ENCODE peak calls at places on chromosomes 13 and 19, in five cellular contexts. N is suprapubic skin, C is stomach, L is A549, X is tibial nerve. I is an unnamed sample.
A peak's percentile ranks its signal among the peaks of the same experiment; 100 is the strongest.

GRCh38 chr13:34416833-34417425 is 525.1 kb upstream of the NBEA start:
- DNase-seq in L (no peak), C (no peak), N (no peak), X (no peak), I (peak; percentile 58)

GRCh38 chr13:34458756-34459462 is 483.2 kb upstream of the NBEA start:
- DNase-seq in X (no peak), C (no peak), L (no peak), N (no peak), I (no peak)

GRCh38 chr13:93496985-93497673 is 270.5 kb downstream of the GPC6 start:
- DNase-seq in C (no peak), N (no peak), L (no peak), X (no peak), I (no peak)

GRCh38 chr13:26423634-26424033 is 133.8 kb upstream of the WASF3 start:
- DNase-seq in N (no peak), X (no peak), L (no peak), C (no peak), I (no peak)

GRCh38 chr19:49590971-49591730 is at the start of gene PRR12:
- DNase-seq in X (no peak), L (peak; percentile 96), N (no peak), C (peak; percentile 59), I (peak; percentile 74)

GRCh38 chr19:42480335-42481095 is 37.8 kb upstream of the CXCL17 start:
- DNase-seq in L (no peak), X (no peak), C (peak; percentile 44), N (no peak), I (no peak)

GRCh38 chr13:72990883-72991282 is 67.9 kb upstream of the KLF5 start:
- DNase-seq in L (no peak), N (no peak), C (no peak), X (no peak), I (no peak)

GRCh38 chr19:28019371-28019770 is 1193.6 kb downstream of the UQCRFS1 start:
- DNase-seq in N (no peak), C (no peak), L (no peak), X (no peak), I (no peak)

GRCh38 chr13:27053902-27054595 is 117.6 kb downstream of the USP12 start:
- DNase-seq in X (no peak), C (no peak), L (no peak), N (no peak), I (no peak)

GRCh38 chr13:111373486-111373885 is 53.0 kb downstream of the TEX29 start:
- DNase-seq in L (no peak), X (no peak), N (no peak), C (no peak), I (no peak)

GRCh38 chr19:989381-990081 is 5.4 kb downstream of the WDR18 start:
- DNase-seq in C (no peak), L (no peak), N (no peak), X (no peak), I (no peak)

GRCh38 chr19:10192922-10193321 is 1.8 kb downstream of the DNMT1 start:
- DNase-seq in L (no peak), C (no peak), N (no peak), X (no peak), I (no peak)

GRCh38 chr19:28466107-28467045 is 746.6 kb downstream of the UQCRFS1 start:
- DNase-seq in N (no peak), C (peak; percentile 61), X (peak; percentile 26), L (peak; percentile 41), I (no peak)

GRCh38 chr13:26541678-26542553 is 15.6 kb upstream of the WASF3 start:
- DNase-seq in X (no peak), L (no peak), C (no peak), N (no peak), I (no peak)

GRCh38 chr13:32309812-32310706 is 5.1 kb downstream of the ZAR1L start:
- DNase-seq in C (no peak), L (peak; percentile 5), X (no peak), N (no peak), I (peak; percentile 32)

GRCh38 chr13:32838985-32839384 is 177.2 kb upstream of the KL start:
- DNase-seq in L (no peak), X (no peak), N (no peak), C (peak; percentile 43), I (no peak)

GRCh38 chr19:2095338-2095938 is 688 bp downstream of the MOB3A start:
- DNase-seq in N (no peak), C (no peak), L (no peak), X (no peak), I (peak; percentile 28)

GRCh38 chr19:13795595-13796300 is 505 bp downstream of the ZSWIM4 start:
- DNase-seq in N (no peak), X (no peak), L (peak; percentile 20), C (no peak), I (no peak)

GRCh38 chr13:113671066-113672001 is 4.3 kb downstream of the GRK1 start:
- DNase-seq in C (peak; percentile 23), X (peak; percentile 8), L (no peak), N (peak; percentile 72), I (peak; percentile 14)
- TF ChIP-seq EP300 in C (no peak), X (no peak), L (no peak), N (no peak), I (no peak)

DNA sequence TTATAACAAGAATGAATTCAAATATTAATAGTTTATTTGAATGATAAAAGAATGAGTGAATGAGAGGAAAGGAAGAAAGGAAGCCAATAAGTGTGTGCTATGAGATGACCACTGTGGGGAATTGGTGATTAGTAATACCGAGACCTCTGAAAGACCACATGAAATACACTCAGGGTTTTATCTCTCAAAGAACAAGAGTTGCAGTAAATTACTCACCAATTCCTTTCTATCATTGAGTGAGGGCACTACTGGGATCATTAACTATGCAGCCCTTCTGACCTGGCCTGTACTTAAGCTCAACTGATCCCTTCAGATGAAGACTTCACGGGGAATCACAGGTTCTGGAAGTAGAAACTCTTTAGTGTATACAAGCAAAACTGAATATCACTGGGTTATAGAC is 1636.1 kb downstream of the SLITRK5 start:
- DNase-seq in N (no peak), C (no peak), X (no peak), L (no peak), I (no peak)
- H3K4me3 ChIP-seq in N (no peak overlapping the region), C (no peak overlapping the region), X (no peak overlapping the region), L (no peak overlapping the region), I (no peak overlapping the region)

GRCh38 chr19:51337861-51338562 is 3.9 kb downstream of the VSIG10L start:
- DNase-seq in C (no peak), N (no peak), X (no peak), L (no peak), I (no peak)

GRCh38 chr19:51338563-51339312 is 3.2 kb downstream of the VSIG10L start:
- DNase-seq in L (peak; percentile 91), X (peak; percentile 70), C (peak; percentile 87), N (peak; percentile 91), I (peak; percentile 83)

GRCh38 chr19:51339687-51340656 is 2.0 kb downstream of the VSIG10L start:
- DNase-seq in N (peak; percentile 100), C (peak; percentile 99), L (peak; percentile 92), X (peak; percentile 98), I (peak; percentile 99)

GRCh38 chr19:51341066-51341465 is 873 bp downstream of the VSIG10L start:
- DNase-seq in N (no peak), L (no peak), C (no peak), X (no peak), I (peak; percentile 44)

GRCh38 chr19:51339313-51339686 is 2.6 kb downstream of the VSIG10L start:
- DNase-seq in L (peak; percentile 55), X (no peak), C (no peak), N (no peak), I (no peak)
- TF ChIP-seq CTCF in L (no peak), X (no peak), C (no peak), N (no peak), I (no peak)

DNA sequence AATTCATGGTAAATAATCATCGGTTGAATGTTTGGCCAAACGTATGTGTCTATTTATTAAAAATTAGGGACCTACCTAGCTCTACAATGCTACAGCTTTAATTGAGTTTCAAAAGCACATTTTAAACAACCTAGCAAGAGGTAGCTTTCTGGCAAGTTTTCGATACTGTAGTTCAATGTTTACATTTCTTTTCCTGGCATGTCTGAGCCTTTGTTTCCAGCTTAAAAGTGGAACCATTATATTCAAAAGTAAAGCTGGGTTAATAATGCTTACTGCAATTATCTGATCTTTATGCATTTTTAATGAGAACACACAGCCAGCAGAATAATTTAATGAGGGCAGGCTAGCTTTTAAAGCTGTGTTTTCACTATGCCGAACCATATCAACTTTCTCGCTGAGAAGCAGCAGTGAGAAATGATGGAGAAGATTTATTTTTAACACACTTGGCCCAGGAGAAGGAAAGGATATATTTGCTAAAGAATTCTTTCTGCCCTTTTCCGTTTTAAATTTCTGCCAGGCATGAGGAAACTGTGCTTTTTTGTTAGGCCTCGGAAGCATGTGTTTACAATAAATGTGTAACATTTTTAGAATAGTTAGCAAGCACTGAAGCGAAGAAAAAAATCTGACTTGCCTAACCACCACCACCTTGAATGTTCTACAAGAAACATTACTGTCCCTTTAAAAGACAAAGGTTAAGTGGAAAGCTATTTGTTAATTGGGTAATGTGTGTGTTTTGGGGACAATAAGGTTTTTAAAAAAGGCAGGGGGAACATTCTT is 989 bp downstream of the MBNL2 start:
- DNase-seq in X (no peak), L (no peak), N (no peak), C (no peak), I (no peak)
- TF ChIP-seq EP300 in X (no peak), L (no peak), N (no peak), C (no peak), I (no peak)

DNA sequence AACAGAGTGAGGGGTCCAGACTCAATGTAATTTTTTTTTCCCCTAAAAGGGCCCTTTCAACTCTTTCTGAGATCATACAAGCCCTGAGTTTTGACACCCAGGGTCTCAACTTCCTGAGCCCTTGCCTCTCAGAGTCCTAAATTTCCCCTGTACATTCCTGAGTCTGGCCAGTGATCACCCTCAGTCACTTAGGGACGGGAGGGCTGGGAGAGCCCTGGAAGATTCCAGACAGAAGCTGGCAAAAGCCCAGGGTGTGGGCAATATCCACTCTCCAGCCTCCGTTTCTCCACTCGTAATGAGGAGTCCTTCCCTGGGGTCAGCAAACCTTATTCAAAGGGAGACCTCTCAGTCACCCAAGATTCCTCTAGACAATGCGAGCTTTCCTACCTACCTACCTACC is 1.6 kb downstream of the PPP1R13L start:
- DNase-seq in C (no peak), L (no peak), X (no peak), N (no peak), I (no peak)
- H3K4me3 ChIP-seq in C (no peak overlapping the region), L (peak overlapping the region; percentile 66), X (no peak overlapping the region), N (peak overlapping the region; percentile 68), I (no peak overlapping the region)

DNA sequence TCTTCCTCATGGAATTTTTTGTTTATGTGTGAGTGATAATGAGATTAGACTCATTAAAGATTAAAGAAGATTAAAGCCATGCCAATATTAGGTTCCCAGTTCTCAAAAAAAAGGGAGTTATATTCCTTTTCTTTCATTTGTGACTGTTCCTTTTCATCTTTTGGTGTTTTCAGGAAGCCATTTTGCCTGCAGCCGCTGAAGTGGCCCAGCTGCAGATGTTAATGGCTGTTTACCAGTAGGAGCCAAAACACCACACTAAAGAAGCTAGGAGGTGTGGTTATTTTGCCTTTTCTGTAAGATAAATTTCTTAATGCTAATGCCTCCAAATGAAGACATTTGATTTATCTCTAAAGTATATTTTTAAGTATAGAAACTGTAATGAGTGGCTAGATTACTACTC is 36.3 kb downstream of the ITGBL1 start:
- DNase-seq in N (no peak), C (no peak), L (no peak), X (no peak), I (no peak)
- TF ChIP-seq CTCF in N (no peak), C (no peak), L (no peak), X (no peak), I (no peak)

I was measured in ovary.